ENCODE peak calls at places on chromosomes 12 and 14, in five cellular contexts. G is NCI-H1092, K is HepG2, Z is dermis microvascular lymphatic vessel endothelial cell, I is epithelial cell of proximal tubule. N is an unnamed sample.
A peak's percentile ranks its signal among the peaks of the same experiment; 100 is the strongest.

GRCh38 chr12:113232787-113233585 is 11.7 kb downstream of the TPCN1 start:
- DNase-seq in G (peak; percentile 81), K (no peak), Z (no peak), I (no peak), N (peak; percentile 65)

GRCh38 chr14:25136811-25137210 is 86.9 kb upstream of the STXBP6 start:
- DNase-seq in I (no peak), Z (no peak), K (no peak), G (no peak), N (no peak)

GRCh38 chr14:81974543-81974942 is 440.9 kb upstream of the SEL1L start:
- DNase-seq in G (no peak), Z (no peak), K (no peak), I (no peak), N (no peak)

GRCh38 chr12:103269962-103270361 is 225.8 kb downstream of the C12orf42 start:
- DNase-seq in K (no peak), I (no peak), Z (no peak), G (no peak), N (no peak)

GRCh38 chr12:74145328-74145727 is 392.3 kb upstream of the ATXN7L3B start:
- DNase-seq in K (no peak), G (no peak), Z (no peak), I (no peak), N (no peak)

GRCh38 chr12:10212623-10213131 is at the start of gene GABARAPL1:
- DNase-seq in I (no peak), K (peak; percentile 60), Z (no peak), G (no peak), N (peak; percentile 70)

GRCh38 chr14:24817638-24818053 is 183.7 kb upstream of the GZMB start:
- DNase-seq in G (no peak), K (no peak), Z (no peak), I (no peak), N (no peak)

GRCh38 chr12:111546758-111547383 is 52.2 kb downstream of the ATXN2 start:
- DNase-seq in I (no peak), G (no peak), K (no peak), Z (no peak), N (no peak)

GRCh38 chr12:2154521-2154920 is 101.7 kb downstream of the CACNA1C start:
- DNase-seq in K (no peak), G (no peak), Z (no peak), I (no peak), N (no peak)

GRCh38 chr12:94145231-94145979 is 3.0 kb upstream of the PLXNC1 start:
- DNase-seq in K (no peak), I (no peak), Z (no peak), G (no peak), N (no peak)

GRCh38 chr12:10363665-10363921 is 26.2 kb downstream of the KLRK1 start:
- DNase-seq in Z (no peak), K (no peak), G (no peak), I (no peak), N (no peak)

GRCh38 chr12:28568083-28568482 is 377.8 kb downstream of the CCDC91 start:
- DNase-seq in K (no peak), I (peak; percentile 71), G (no peak), Z (no peak), N (no peak)

GRCh38 chr12:25583545-25583944 is 30.5 kb upstream of the LMNTD1 start:
- DNase-seq in G (no peak), I (no peak), Z (no peak), K (no peak), N (no peak)

GRCh38 chr12:101490286-101490920 is 15.3 kb downstream of the SPIC start:
- DNase-seq in G (peak; percentile 6), I (peak; percentile 2), Z (no peak), K (peak; percentile 61), N (no peak)

GRCh38 chr12:31008241-31008711 is 65.4 kb upstream of the DDX11 start:
- DNase-seq in G (no peak), I (no peak), Z (no peak), K (no peak), N (no peak)

GRCh38 chr12:69015017-69015416 is 82.0 kb upstream of the CPM start:
- DNase-seq in G (no peak), I (no peak), Z (no peak), K (no peak), N (no peak)

GRCh38 chr14:96090441-96091148 is 51.4 kb downstream of the C14orf132 start:
- DNase-seq in Z (no peak), G (peak; percentile 94), I (no peak), K (no peak), N (no peak)

GRCh38 chr12:93572712-93573551 is 457 bp downstream of the SOCS2 start:
- DNase-seq in Z (no peak), K (no peak), G (no peak), I (no peak), N (no peak)

N was measured in effector CD8-positive, alpha-beta T cell.